ENCODE peak calls at places on chromosome 9, in ten cellular contexts. Z, G, F, I, C, Y, K, W, L and B are unnamed samples.
A peak's percentile ranks its signal among the peaks of the same experiment; 100 is the strongest.

GRCh38 chr9:75907329-75907728 is 16.9 kb downstream of the PCSK5 start:
- DNase-seq in Z (no peak), G (peak; percentile 29), F (no peak), I (peak; percentile 35), C (no peak), Y (no peak), K (no peak), W (peak; percentile 35), L (no peak), B (no peak)

GRCh38 chr9:6984941-6985578 is 227.3 kb downstream of the KDM4C start:
- DNase-seq in Z (no peak), G (no peak), F (no peak), I (no peak), C (no peak), Y (peak; percentile 78), K (no peak), W (no peak), L (no peak), B (no peak)

GRCh38 chr9:124020520-124021384 is 9.2 kb downstream of the LHX2 start:
- DNase-seq in Z (no peak), G (no peak), F (no peak), I (no peak), C (no peak), Y (peak; percentile 83), K (no peak), W (no peak), L (no peak), B (no peak)

GRCh38 chr9:21684831-21685362 is 117.5 kb upstream of the MTAP start:
- DNase-seq in Z (peak; percentile 100), G (no peak), F (no peak), I (peak; percentile 90), C (peak; percentile 97), Y (no peak), K (no peak), W (peak; percentile 57), L (no peak), B (no peak)

GRCh38 chr9:84163227-84163626 is 177.3 kb downstream of the SLC28A3 start:
- DNase-seq in Z (no peak), G (no peak), F (no peak), I (no peak), C (no peak), Y (no peak), K (no peak), W (no peak), L (no peak), B (no peak)

GRCh38 chr9:13089721-13090120 is 189.8 kb downstream of the MPDZ start:
- DNase-seq in Z (no peak), G (no peak), F (no peak), I (no peak), C (no peak), Y (no peak), K (no peak), W (no peak), L (no peak), B (no peak)

GRCh38 chr9:17744786-17745185 is 165.9 kb downstream of the SH3GL2 start:
- DNase-seq in Z (no peak), G (no peak), F (no peak), I (no peak), C (peak; percentile 53), Y (peak; percentile 82), K (no peak), W (no peak), L (no peak), B (no peak)

GRCh38 chr9:13860019-13860418 is 453.9 kb downstream of the NFIB start:
- DNase-seq in Z (no peak), G (no peak), F (no peak), I (no peak), C (no peak), Y (no peak), K (no peak), W (no peak), L (no peak), B (no peak)

GRCh38 chr9:129561594-129562281 is 59.2 kb downstream of the C9orf50 start:
- DNase-seq in Z (no peak), G (peak; percentile 48), F (no peak), I (no peak), C (no peak), Y (peak; percentile 57), K (no peak), W (no peak), L (no peak), B (no peak)

GRCh38 chr9:6356441-6356840 is 28.3 kb downstream of the TPD52L3 start:
- DNase-seq in Z (no peak), G (no peak), F (no peak), I (no peak), C (no peak), Y (no peak), K (no peak), W (no peak), L (no peak), B (no peak)

GRCh38 chr9:100591639-100592412 is 13.9 kb downstream of the CAVIN4 start:
- DNase-seq in Z (no peak), G (no peak), F (no peak), I (no peak), C (no peak), Y (no peak), K (no peak), W (no peak), L (no peak), B (no peak)

GRCh38 chr9:3658964-3659363 is 133.2 kb upstream of the RFX3 start:
- DNase-seq in Z (no peak), G (no peak), F (no peak), I (no peak), C (no peak), Y (no peak), K (no peak), W (no peak), L (no peak), B (no peak)

GRCh38 chr9:93099551-93100264 is 3.7 kb downstream of the CARD19 start:
- DNase-seq in Z (no peak), G (peak; percentile 54), F (no peak), I (no peak), C (no peak), Y (peak; percentile 41), K (peak; percentile 19), W (no peak), L (no peak), B (no peak)

GRCh38 chr9:112174965-112175795 is at the start of gene SUSD1:
- DNase-seq in Z (no peak), G (peak; percentile 26), F (peak; percentile 28), I (peak; percentile 35), C (no peak), Y (peak; percentile 77), K (no peak), W (peak; percentile 31), L (peak; percentile 28), B (peak; percentile 37)

DNA sequence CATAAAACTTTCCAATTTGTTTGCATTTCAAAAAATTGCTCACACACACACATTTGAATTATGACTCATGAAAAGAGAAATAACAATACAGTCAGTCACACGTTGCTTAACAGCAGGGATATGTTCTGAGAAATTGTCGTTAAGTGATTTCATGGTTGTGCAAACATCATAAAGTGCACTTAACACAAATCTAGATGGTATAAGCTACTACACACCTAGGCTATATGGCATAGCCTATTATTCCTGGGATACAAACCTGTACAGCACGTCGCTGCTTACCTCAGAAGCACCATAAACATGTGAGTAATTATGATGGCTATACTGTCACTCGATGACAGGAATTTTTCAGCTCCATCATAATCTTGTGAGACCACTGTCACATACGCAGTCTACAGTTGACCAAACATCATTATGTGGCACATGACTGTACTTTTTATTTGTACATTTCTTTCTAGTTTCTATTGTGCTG is 378.2 kb downstream of the ACTL7B start:
- DNase-seq in Z (peak; percentile 82), G (no peak), F (no peak), I (peak; percentile 82), C (peak; percentile 93), Y (no peak), K (no peak), W (peak; percentile 32), L (no peak), B (no peak)
- H3K4me1 ChIP-seq in Z (peaks cover 34% of the 10 kb centered on the region), G (peaks cover 6% of the 10 kb centered on the region), F (peaks cover 7% of the 10 kb centered on the region), I (peaks cover 58% of the 10 kb centered on the region), C (peaks cover 69% of the 10 kb centered on the region), Y (no peaks in the 10 kb centered on the region), K (peaks cover 55% of the 10 kb centered on the region), W (peaks cover 44% of the 10 kb centered on the region), L (peaks cover 21% of the 10 kb centered on the region), B (no peaks in the 10 kb centered on the region)

DNA sequence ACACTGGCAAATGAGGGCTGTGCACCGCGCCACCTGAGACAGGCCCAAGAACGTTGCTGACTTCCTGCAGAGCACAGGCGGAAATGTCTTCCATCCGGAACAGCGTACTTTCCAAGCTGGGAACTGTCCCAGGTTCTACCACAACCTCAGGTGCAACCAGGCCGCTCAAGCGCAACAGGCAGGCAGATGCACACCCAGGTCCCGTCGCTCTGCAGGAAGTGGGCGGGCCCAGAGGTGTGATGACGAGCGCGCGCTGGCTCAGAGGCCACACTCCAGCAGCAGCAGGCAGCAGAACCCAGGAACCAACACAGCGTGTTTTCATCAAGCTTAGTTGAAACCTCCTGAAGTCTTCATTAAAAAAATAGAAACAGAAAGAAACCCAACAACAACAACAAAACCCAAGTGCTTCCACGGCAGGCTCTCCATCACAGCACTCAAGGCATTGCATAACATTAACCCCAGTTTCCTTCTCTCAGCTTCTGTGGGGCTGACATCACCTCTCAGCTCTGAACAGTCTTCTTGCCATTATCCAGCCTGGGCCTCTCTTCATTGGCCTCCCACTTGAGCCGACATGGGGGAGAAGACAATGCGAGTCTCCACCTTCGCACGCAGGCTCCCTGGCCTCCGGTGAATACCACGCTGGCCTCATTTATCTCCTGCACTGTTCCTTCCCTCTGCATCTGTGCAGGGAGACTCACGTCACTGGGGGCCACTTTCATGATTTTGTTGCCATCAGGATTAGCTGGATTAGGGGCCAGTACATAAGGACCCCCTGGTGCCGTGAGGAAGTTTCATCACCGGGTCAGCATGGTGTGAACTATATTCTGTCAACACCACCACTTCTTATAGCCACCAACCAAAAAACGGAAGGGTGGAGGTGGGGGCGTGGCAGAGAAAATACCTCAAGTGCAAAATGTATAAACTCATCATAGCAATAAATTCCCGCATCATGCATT is 22.1 kb downstream of the PTCH1 start:
- DNase-seq in Z (no peak), G (no peak), F (no peak), I (no peak), C (peak; percentile 74), Y (peak; percentile 87), K (no peak), W (no peak), L (no peak), B (peak; percentile 78)
- TF ChIP-seq CTCF in Z (no peak), G (no peak), F (no peak), I (no peak), C (no peak), Y (no peak), K (no peak), W (no peak), L (no peak), B (no peak)

GRCh38 chr9:121880343-121880742 is 212.8 kb downstream of the TTLL11 start:
- DNase-seq in Z (no peak), G (no peak), F (no peak), I (no peak), C (no peak), Y (no peak), K (no peak), W (no peak), L (no peak), B (no peak)
- H3K4me1 ChIP-seq in Z (no peaks in the 10 kb centered on the region), G (peaks cover 14% of the 10 kb centered on the region), F (no peaks in the 10 kb centered on the region), I (no peaks in the 10 kb centered on the region), C (no peaks in the 10 kb centered on the region), Y (no peaks in the 10 kb centered on the region), K (peaks cover 7% of the 10 kb centered on the region), W (no peaks in the 10 kb centered on the region), L (peaks cover 7% of the 10 kb centered on the region), B (no peaks in the 10 kb centered on the region)

DNA sequence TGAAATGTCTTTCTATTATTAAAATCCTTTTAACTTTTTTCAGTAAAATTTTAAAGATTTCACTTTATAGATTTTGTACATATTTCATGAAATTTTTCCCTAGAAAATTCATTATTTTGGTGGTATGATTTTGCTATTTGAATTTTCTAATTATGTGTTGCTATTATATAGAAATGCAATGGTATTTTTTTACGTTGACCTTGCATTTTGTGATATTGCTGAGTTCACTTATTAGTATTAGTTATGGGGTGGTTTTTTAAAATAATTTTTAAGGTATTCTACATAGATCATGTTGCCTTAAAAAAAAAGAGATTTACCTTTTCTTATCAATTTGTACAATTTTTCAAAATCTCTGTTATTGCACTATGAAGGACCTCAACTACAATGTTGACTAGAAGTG is 458.3 kb downstream of the TLE1 start:
- DNase-seq in Z (no peak), G (no peak), F (no peak), I (no peak), C (no peak), Y (no peak), K (no peak), W (no peak), L (no peak), B (no peak)
- TF ChIP-seq CTCF in Z (no peak), G (no peak), F (no peak), I (no peak), C (no peak), Y (no peak), K (no peak), W (no peak), L (no peak), B (no peak)